ENCODE peak calls at places on chromosomes 2 and 18, in seven cellular contexts. U is CD8-positive, alpha-beta memory T cell; H is T follicular helper cell; Q is HTR-8/SVneo; A is esophagus squamous epithelium; X is cardiac muscle cell; B is stimulated activated CD4-positive, alpha-beta T cell treated with anti-CD3 and anti-CD28 coated beads, Interleukin-1b, Interleukin-23, amount 100 ng/mL, for 24 hours. L is an unnamed sample.

GRCh38 chr2:180125245-180125962 is 118.3 kb upstream of the CWC22 start:
- DNase-seq in U (peak), H (peak), B (no peak), X (peak), Q (peak), A (no peak), L (peak)

GRCh38 chr2:232286011-232286868 is 92.3 kb upstream of the ALPP start:
- DNase-seq in U (peak), H (no peak), B (no peak), X (no peak), Q (no peak), A (no peak), L (no peak)

GRCh38 chr2:88481937-88482336 is 29.4 kb upstream of the FOXI3 start:
- DNase-seq in Q (peak), A (no peak), X (no peak), U (no peak), B (no peak), H (no peak), L (no peak)

GRCh38 chr2:37798315-37799005 is 126.6 kb upstream of the RMDN2 start:
- DNase-seq in B (no peak), X (no peak), A (no peak), U (no peak), H (no peak), Q (no peak), L (no peak)

GRCh38 chr2:27494944-27495554 is at the start of gene FNDC4:
- DNase-seq in H (no peak), U (peak), B (no peak), Q (no peak), X (peak), A (no peak), L (no peak)

GRCh38 chr18:24741961-24742738 is 281.7 kb downstream of the HRH4 start:
- DNase-seq in X (no peak), B (no peak), U (no peak), H (no peak), A (no peak), Q (no peak), L (no peak)

GRCh38 chr18:76613058-76613457 is 118.0 kb upstream of the ZNF516 start:
- DNase-seq in B (no peak), Q (no peak), U (no peak), A (no peak), H (no peak), X (no peak), L (no peak)

GRCh38 chr2:529852-530251 is 147.4 kb downstream of the TMEM18 start:
- DNase-seq in Q (no peak), X (no peak), U (no peak), H (no peak), A (no peak), B (no peak), L (no peak)

GRCh38 chr2:46493241-46493970 is 14.0 kb downstream of the TMEM247 start:
- DNase-seq in H (no peak), U (no peak), X (peak), A (no peak), B (no peak), Q (peak), L (no peak)

GRCh38 chr2:186060744-186061143 is 322.1 kb downstream of the FSIP2 start:
- DNase-seq in H (no peak), A (no peak), Q (no peak), U (no peak), X (no peak), B (no peak), L (no peak)

GRCh38 chr2:141778315-141778835 is 352.4 kb downstream of the LRP1B start:
- DNase-seq in B (no peak), Q (no peak), X (peak), U (no peak), H (no peak), A (no peak), L (no peak)

GRCh38 chr2:159497256-159497655 is 119.1 kb downstream of the BAZ2B start:
- DNase-seq in U (no peak), Q (peak), H (no peak), X (no peak), A (no peak), B (no peak), L (peak)

GRCh38 chr2:120607996-120608395 is 127.7 kb upstream of the GLI2 start:
- DNase-seq in Q (no peak), B (no peak), U (no peak), A (no peak), H (no peak), X (no peak), L (no peak)

GRCh38 chr18:13216732-13217465 is 1.7 kb upstream of the LDLRAD4 start:
- DNase-seq in X (peak), Q (no peak), H (peak), A (no peak), B (no peak), U (peak), L (no peak)

GRCh38 chr2:9637330-9637729 is 6.5 kb upstream of the YWHAQ start:
- DNase-seq in U (no peak), A (no peak), B (no peak), H (no peak), Q (peak), X (no peak), L (peak)

GRCh38 chr2:96114546-96114902 is 1.8 kb downstream of the ADRA2B start:
- DNase-seq in X (no peak), U (no peak), Q (no peak), A (no peak), H (no peak), B (no peak), L (no peak)

GRCh38 chr2:236674238-236674637 is 104.6 kb downstream of the ACKR3 start:
- DNase-seq in U (no peak), Q (no peak), X (no peak), A (no peak), H (no peak), B (no peak), L (no peak)

GRCh38 chr18:70044626-70045025 is 97.0 kb upstream of the CD226 start:
- DNase-seq in X (no peak), H (no peak), Q (peak), A (no peak), B (no peak), U (no peak), L (peak)

GRCh38 chr2:241815477-241816430 is 6.8 kb downstream of the NEU4 start:
- DNase-seq in Q (no peak), H (no peak), U (no peak), A (no peak), X (no peak), B (no peak), L (no peak)

GRCh38 chr18:23094411-23095165 is 40.7 kb upstream of the CABLES1 start:
- DNase-seq in Q (no peak), U (no peak), H (no peak), A (no peak), B (no peak), X (no peak), L (no peak)

GRCh38 chr18:11081009-11081532 is 68.3 kb downstream of the PIEZO2 start:
- DNase-seq in B (no peak), U (no peak), A (no peak), H (no peak), X (no peak), Q (no peak), L (no peak)

GRCh38 chr18:75827781-75828274 is 400.3 kb upstream of the SMIM21 start:
- DNase-seq in H (no peak), U (no peak), B (no peak), Q (no peak), X (no peak), A (no peak), L (no peak)

GRCh38 chr18:1017227-1017626 is 112.6 kb downstream of the ADCYAP1 start:
- DNase-seq in X (no peak), A (no peak), U (no peak), Q (no peak), H (no peak), B (no peak), L (no peak)

GRCh38 chr18:80147037-80147417 is 38.0 kb downstream of the ADNP2 start:
- DNase-seq in Q (no peak), A (no peak), U (no peak), B (no peak), X (no peak), H (no peak), L (no peak)

GRCh38 chr2:167697194-167697593 is 550.2 kb downstream of the STK39 start:
- DNase-seq in U (no peak), X (no peak), H (no peak), A (no peak), Q (no peak), B (no peak), L (no peak)

GRCh38 chr2:216108310-216108966 is 710 bp upstream of the XRCC5 start:
- DNase-seq in B (no peak), Q (no peak), A (no peak), H (no peak), X (peak), U (no peak), L (no peak)

GRCh38 chr2:3481736-3482362 is 37.5 kb downstream of the ADI1 start:
- DNase-seq in X (no peak), Q (no peak), H (no peak), A (no peak), B (no peak), U (no peak), L (no peak)

GRCh38 chr2:132977812-132978529 is 308.0 kb upstream of the LYPD1 start:
- DNase-seq in H (no peak), Q (no peak), U (no peak), X (no peak), A (no peak), B (no peak), L (no peak)

GRCh38 chr2:181058378-181059269 is 78.2 kb downstream of the UBE2E3 start:
- DNase-seq in Q (no peak), H (peak), U (peak), B (no peak), X (peak), A (no peak), L (peak)

GRCh38 chr18:55484773-55485172 is 103.2 kb downstream of the TCF4 start:
- DNase-seq in H (no peak), A (no peak), Q (no peak), X (no peak), B (no peak), U (no peak), L (no peak)

GRCh38 chr2:54561795-54562592 is 105.9 kb downstream of the SPTBN1 start:
- DNase-seq in H (no peak), X (no peak), A (no peak), B (no peak), U (no peak), Q (no peak), L (no peak)